ENCODE peak calls at places on chromosomes 3 and 15, in six cellular contexts. V is neural progenitor cell, Z is PC-3, J is NCI-H1417, B is GM12865, I is A673. H is an unnamed sample.

GRCh38 chr3:128278130-128278529 is 124.8 kb downstream of the EEFSEC start:
- DNase-seq in B (no peak), J (no peak), I (no peak), V (no peak), Z (no peak), H (no peak)

GRCh38 chr3:192397012-192397411 is 330.3 kb downstream of the FGF12 start:
- DNase-seq in B (no peak), V (no peak), Z (no peak), I (no peak), J (no peak), H (no peak)

GRCh38 chr3:264394-265156 is 68.0 kb downstream of the CHL1 start:
- DNase-seq in B (no peak), Z (peak), V (no peak), I (no peak), J (no peak), H (no peak)

GRCh38 chr15:76994001-76994400 is 925 bp upstream of the PSTPIP1 start:
- DNase-seq in Z (peak), I (no peak), J (no peak), B (no peak), V (no peak), H (peak)

GRCh38 chr15:66864871-66865281 is 162.8 kb downstream of the SMAD6 start:
- DNase-seq in B (no peak), V (no peak), Z (no peak), J (no peak), I (no peak), H (no peak)

GRCh38 chr3:10351013-10351735 is 30.3 kb upstream of the SEC13 start:
- DNase-seq in B (peak), V (peak), J (no peak), I (no peak), Z (no peak), H (peak)

GRCh38 chr3:113625724-113626348 is 70.6 kb downstream of the USF3 start:
- DNase-seq in B (no peak), J (no peak), I (no peak), V (no peak), Z (no peak), H (no peak)

GRCh38 chr3:149585401-149585726 is 72.5 kb downstream of the WWTR1 start:
- DNase-seq in J (no peak), I (no peak), B (peak), V (no peak), Z (no peak), H (no peak)

GRCh38 chr15:84079885-84080777 is 155.4 kb upstream of the GOLGA6L4 start:
- DNase-seq in Z (no peak), V (peak), B (peak), I (no peak), J (peak), H (no peak)

GRCh38 chr3:126451511-126451910 is 24.2 kb downstream of the ZXDC start:
- DNase-seq in V (no peak), J (no peak), Z (no peak), B (no peak), I (no peak), H (no peak)

GRCh38 chr15:26013946-26014345 is 150.8 kb upstream of the ATP10A start:
- DNase-seq in V (no peak), I (no peak), J (no peak), B (no peak), Z (peak), H (no peak)

GRCh38 chr3:185162634-185163033 is 9.8 kb upstream of the C3orf70 start:
- DNase-seq in Z (no peak), V (no peak), I (no peak), B (no peak), J (no peak), H (no peak)

GRCh38 chr15:91032919-91033803 is 10.8 kb upstream of the VPS33B start:
- DNase-seq in V (peak), J (peak), Z (peak), B (peak), I (peak), H (peak)

GRCh38 chr3:135975536-135975935 is 10.0 kb downstream of the PPP2R3A start:
- DNase-seq in B (no peak), Z (no peak), V (no peak), J (no peak), I (no peak), H (no peak)